ENCODE peak calls at places on chromosomes 12 and 14, in six cellular contexts. D is T-helper 1 cell; O is hypothalamus; B is neural crest cell; U is kidney glomerular epithelial cell; L is naive thymus-derived CD4-positive, alpha-beta T cell. S is an unnamed sample.

GRCh38 chr14:71923471-71923870 is 8.8 kb upstream of the RGS6 start:
- DNase-seq in D (no peak), O (no peak), B (no peak), U (no peak), L (no peak), S (no peak)

GRCh38 chr12:104573-105081 is 38.1 kb downstream of the IQSEC3 start:
- DNase-seq in D (no peak), O (no peak), B (no peak), U (no peak), L (peak), S (no peak)

GRCh38 chr14:32883189-32883588 is 55.5 kb upstream of the NPAS3 start:
- DNase-seq in D (no peak), O (no peak), B (no peak), U (no peak), L (no peak), S (no peak)

GRCh38 chr12:77786675-77787074 is 44.0 kb upstream of the NAV3 start:
- DNase-seq in D (no peak), O (no peak), B (no peak), U (no peak), L (no peak), S (no peak)

GRCh38 chr14:106141242-106142220 is 615.1 kb downstream of the TMEM121 start:
- DNase-seq in D (peak), O (no peak), B (no peak), U (no peak), L (no peak), S (no peak)

GRCh38 chr12:3130053-3130805 is 53.0 kb downstream of the TSPAN9 start:
- DNase-seq in D (no peak), O (no peak), B (no peak), U (no peak), L (no peak), S (no peak)

GRCh38 chr12:126767334-126767733 is 1499.6 kb upstream of the TMEM132C start:
- DNase-seq in D (no peak), O (no peak), B (no peak), U (no peak), L (no peak), S (no peak)

GRCh38 chr12:5123921-5124320 is 80.2 kb downstream of the KCNA5 start:
- DNase-seq in D (no peak), O (no peak), B (no peak), U (no peak), L (no peak), S (no peak)

GRCh38 chr12:8629486-8630033 is 16.9 kb upstream of the AICDA start:
- DNase-seq in D (no peak), O (no peak), B (no peak), U (peak), L (no peak), S (no peak)

GRCh38 chr14:58430156-58430555 is 2.6 kb downstream of the KIAA0586 start:
- DNase-seq in D (no peak), O (no peak), B (no peak), U (peak), L (no peak), S (no peak)

GRCh38 chr12:4386756-4387155 is 7.2 kb upstream of the FGF23 start:
- DNase-seq in D (no peak), O (no peak), B (no peak), U (no peak), L (no peak), S (no peak)

GRCh38 chr14:41609704-41610183 is 3.1 kb downstream of the LRFN5 start:
- DNase-seq in D (no peak), O (peak), B (peak), U (peak), L (no peak), S (no peak)

GRCh38 chr12:108143144-108143543 is 14.1 kb downstream of the WSCD2 start:
- DNase-seq in D (no peak), O (no peak), B (no peak), U (no peak), L (no peak), S (no peak)

GRCh38 chr14:18688346-18688745 is 87.4 kb downstream of the OR11H12 start:
- DNase-seq in D (no peak), O (no peak), B (no peak), U (no peak), L (no peak), S (no peak)

GRCh38 chr14:52553671-52554575 is 1.3 kb downstream of the GPR137C start:
- DNase-seq in D (peak), O (peak), B (peak), U (peak), L (peak), S (peak)

GRCh38 chr12:121805800-121806555 is 2.2 kb downstream of the SETD1B start:
- DNase-seq in D (no peak), O (no peak), B (no peak), U (no peak), L (no peak), S (peak)

GRCh38 chr12:88298761-88299242 is 156.7 kb downstream of the TMTC3 start:
- DNase-seq in D (no peak), O (no peak), B (no peak), U (peak), L (no peak), S (no peak)

GRCh38 chr12:97385121-97385520 is 77.5 kb upstream of the RMST start:
- DNase-seq in D (no peak), O (no peak), B (no peak), U (no peak), L (no peak), S (no peak)

GRCh38 chr14:77641207-77641533 is 24.7 kb upstream of the SPTLC2 start:
- DNase-seq in D (no peak), O (no peak), B (no peak), U (peak), L (no peak), S (no peak)

GRCh38 chr12:86137936-86138335 is 118.3 kb downstream of the MGAT4C start:
- DNase-seq in D (no peak), O (no peak), B (no peak), U (peak), L (no peak), S (no peak)

S was measured in activated gamma-delta T cell.